ENCODE peak calls at places on chromosomes 13 and 19, in seven cellular contexts. One of them, this sample, is unnamed.

GRCh38 chr13:39196957-39197644 is 158.8 kb downstream of the NHLRC3 start:
- DNase-seq in H9: no peak
- DNase-seq in trophoblast cell: no peak
- DNase-seq in neuronal stem cell: no peak
- DNase-seq in IMR-90: no peak
- DNase-seq in mesenchymal stem cell: no peak
- DNase-seq in H1: no peak
- DNase-seq in this sample: no peak

GRCh38 chr13:35920816-35921215 is 210.4 kb downstream of the DCLK1 start:
- DNase-seq in H9: no peak
- DNase-seq in trophoblast cell: peak
- DNase-seq in neuronal stem cell: no peak
- DNase-seq in IMR-90: no peak
- DNase-seq in mesenchymal stem cell: no peak
- DNase-seq in H1: no peak
- DNase-seq in this sample: peak

GRCh38 chr13:95058680-95059079 is 242.6 kb downstream of the ABCC4 start:
- DNase-seq in H9: no peak
- DNase-seq in trophoblast cell: no peak
- DNase-seq in neuronal stem cell: no peak
- DNase-seq in IMR-90: no peak
- DNase-seq in mesenchymal stem cell: no peak
- DNase-seq in H1: no peak
- DNase-seq in this sample: no peak

GRCh38 chr13:110001622-110002275 is 215.4 kb upstream of the IRS2 start:
- DNase-seq in H9: no peak
- DNase-seq in trophoblast cell: no peak
- DNase-seq in neuronal stem cell: no peak
- DNase-seq in IMR-90: peak
- DNase-seq in mesenchymal stem cell: peak
- DNase-seq in H1: no peak
- DNase-seq in this sample: no peak

GRCh38 chr13:113361406-113361805 is 2.5 kb downstream of the GRTP1 start:
- DNase-seq in H9: no peak
- DNase-seq in trophoblast cell: no peak
- DNase-seq in neuronal stem cell: no peak
- DNase-seq in IMR-90: no peak
- DNase-seq in mesenchymal stem cell: no peak
- DNase-seq in H1: no peak
- DNase-seq in this sample: no peak

GRCh38 chr13:93226623-93227279 is at the start of gene GPC6:
- DNase-seq in H9: peak
- DNase-seq in trophoblast cell: no peak
- DNase-seq in neuronal stem cell: peak
- DNase-seq in IMR-90: peak
- DNase-seq in mesenchymal stem cell: peak
- DNase-seq in H1: no peak
- DNase-seq in this sample: peak

GRCh38 chr13:109803822-109804221 is 17.4 kb upstream of the IRS2 start:
- DNase-seq in H9: no peak
- DNase-seq in trophoblast cell: no peak
- DNase-seq in neuronal stem cell: no peak
- DNase-seq in IMR-90: no peak
- DNase-seq in mesenchymal stem cell: no peak
- DNase-seq in H1: no peak
- DNase-seq in this sample: no peak

GRCh38 chr19:45920458-45920857 is 5.9 kb upstream of the NANOS2 start:
- DNase-seq in H9: no peak
- DNase-seq in trophoblast cell: no peak
- DNase-seq in neuronal stem cell: no peak
- DNase-seq in IMR-90: no peak
- DNase-seq in mesenchymal stem cell: no peak
- DNase-seq in H1: no peak
- DNase-seq in this sample: no peak

GRCh38 chr19:12665281-12665573 is 1.3 kb downstream of the MAN2B1 start:
- DNase-seq in H9: no peak
- DNase-seq in trophoblast cell: no peak
- DNase-seq in neuronal stem cell: no peak
- DNase-seq in IMR-90: no peak
- DNase-seq in mesenchymal stem cell: no peak
- DNase-seq in H1: no peak
- DNase-seq in this sample: no peak

GRCh38 chr13:19153782-19154450 is 27.7 kb downstream of the TUBA3C start:
- DNase-seq in H9: no peak
- DNase-seq in trophoblast cell: peak
- DNase-seq in neuronal stem cell: no peak
- DNase-seq in IMR-90: no peak
- DNase-seq in mesenchymal stem cell: no peak
- DNase-seq in H1: no peak
- DNase-seq in this sample: no peak

GRCh38 chr19:54106716-54107115 is 4.1 kb downstream of the NDUFA3 start:
- DNase-seq in H9: no peak
- DNase-seq in trophoblast cell: no peak
- DNase-seq in neuronal stem cell: no peak
- DNase-seq in IMR-90: no peak
- DNase-seq in mesenchymal stem cell: no peak
- DNase-seq in H1: no peak
- DNase-seq in this sample: no peak

GRCh38 chr13:112885782-112886268 is 83.2 kb upstream of the MCF2L start:
- DNase-seq in H9: peak
- DNase-seq in trophoblast cell: peak
- DNase-seq in neuronal stem cell: peak
- DNase-seq in IMR-90: peak
- DNase-seq in mesenchymal stem cell: peak
- DNase-seq in H1: peak
- DNase-seq in this sample: peak

GRCh38 chr19:45075215-45076028 is 856 bp downstream of the ZNF296 start:
- DNase-seq in H9: peak
- DNase-seq in trophoblast cell: no peak
- DNase-seq in neuronal stem cell: no peak
- DNase-seq in IMR-90: no peak
- DNase-seq in mesenchymal stem cell: no peak
- DNase-seq in H1: no peak
- DNase-seq in this sample: peak

GRCh38 chr13:22757530-22758120 is 423.2 kb upstream of the SGCG start:
- DNase-seq in H9: no peak
- DNase-seq in trophoblast cell: no peak
- DNase-seq in neuronal stem cell: no peak
- DNase-seq in IMR-90: peak
- DNase-seq in mesenchymal stem cell: peak
- DNase-seq in H1: no peak
- DNase-seq in this sample: no peak

GRCh38 chr19:811007-811434 is 10.7 kb downstream of the PLPPR3 start:
- DNase-seq in H9: peak
- DNase-seq in trophoblast cell: no peak
- DNase-seq in neuronal stem cell: no peak
- DNase-seq in IMR-90: no peak
- DNase-seq in mesenchymal stem cell: no peak
- DNase-seq in H1: no peak
- DNase-seq in this sample: no peak

GRCh38 chr13:110287031-110287828 is 19.7 kb downstream of the COL4A1 start:
- DNase-seq in H9: no peak
- DNase-seq in trophoblast cell: peak
- DNase-seq in neuronal stem cell: no peak
- DNase-seq in IMR-90: no peak
- DNase-seq in mesenchymal stem cell: no peak
- DNase-seq in H1: no peak
- DNase-seq in this sample: no peak

GRCh38 chr19:33797821-33798633 is 1.4 kb downstream of the KCTD15 start:
- DNase-seq in H9: peak
- DNase-seq in trophoblast cell: no peak
- DNase-seq in neuronal stem cell: peak
- DNase-seq in IMR-90: peak
- DNase-seq in mesenchymal stem cell: peak
- DNase-seq in H1: no peak
- DNase-seq in this sample: peak

GRCh38 chr19:12841094-12841493 is 2.8 kb downstream of the MAST1 start:
- DNase-seq in H9: peak
- DNase-seq in trophoblast cell: no peak
- DNase-seq in neuronal stem cell: peak
- DNase-seq in IMR-90: peak
- DNase-seq in mesenchymal stem cell: peak
- DNase-seq in H1: peak
- DNase-seq in this sample: peak

GRCh38 chr19:45553464-45553863 is 31.1 kb downstream of the OPA3 start:
- DNase-seq in H9: peak
- DNase-seq in trophoblast cell: peak
- DNase-seq in neuronal stem cell: no peak
- DNase-seq in IMR-90: no peak
- DNase-seq in mesenchymal stem cell: no peak
- DNase-seq in H1: peak
- DNase-seq in this sample: peak

GRCh38 chr13:42968906-42969305 is 23.1 kb downstream of the EPSTI1 start:
- DNase-seq in H9: peak
- DNase-seq in trophoblast cell: peak
- DNase-seq in neuronal stem cell: no peak
- DNase-seq in IMR-90: no peak
- DNase-seq in mesenchymal stem cell: no peak
- DNase-seq in H1: no peak
- DNase-seq in this sample: peak

GRCh38 chr13:72221276-72221962 is 354.4 kb upstream of the DACH1 start:
- DNase-seq in H9: peak
- DNase-seq in trophoblast cell: peak
- DNase-seq in neuronal stem cell: no peak
- DNase-seq in IMR-90: no peak
- DNase-seq in mesenchymal stem cell: peak
- DNase-seq in H1: peak
- DNase-seq in this sample: peak

GRCh38 chr19:17881701-17882100 is 10.0 kb downstream of the SLC5A5 start:
- DNase-seq in H9: no peak
- DNase-seq in trophoblast cell: no peak
- DNase-seq in neuronal stem cell: no peak
- DNase-seq in IMR-90: no peak
- DNase-seq in mesenchymal stem cell: no peak
- DNase-seq in H1: no peak
- DNase-seq in this sample: no peak

GRCh38 chr19:39843919-39844793 is 2.0 kb downstream of the FBL start:
- DNase-seq in H9: no peak
- DNase-seq in trophoblast cell: peak
- DNase-seq in neuronal stem cell: no peak
- DNase-seq in IMR-90: peak
- DNase-seq in mesenchymal stem cell: peak
- DNase-seq in H1: no peak
- DNase-seq in this sample: peak

GRCh38 chr13:94711561-94712286 is 621 bp downstream of the SOX21 start:
- DNase-seq in H9: peak
- DNase-seq in trophoblast cell: no peak
- DNase-seq in neuronal stem cell: no peak
- DNase-seq in IMR-90: no peak
- DNase-seq in mesenchymal stem cell: peak
- DNase-seq in H1: no peak
- DNase-seq in this sample: peak

GRCh38 chr19:10007811-10008211 is 2.5 kb downstream of the COL5A3 start:
- DNase-seq in H9: no peak
- DNase-seq in trophoblast cell: no peak
- DNase-seq in neuronal stem cell: no peak
- DNase-seq in IMR-90: peak
- DNase-seq in mesenchymal stem cell: peak
- DNase-seq in H1: no peak
- DNase-seq in this sample: no peak

GRCh38 chr13:75549262-75550158 is at the start of gene UCHL3:
- DNase-seq in H9: peak
- DNase-seq in trophoblast cell: peak
- DNase-seq in neuronal stem cell: peak
- DNase-seq in IMR-90: peak
- DNase-seq in mesenchymal stem cell: peak
- DNase-seq in H1: peak
- DNase-seq in this sample: peak

GRCh38 chr19:55376381-55376933 is at the start of gene TMEM190:
- DNase-seq in H9: peak
- DNase-seq in trophoblast cell: no peak
- DNase-seq in neuronal stem cell: no peak
- DNase-seq in IMR-90: no peak
- DNase-seq in mesenchymal stem cell: no peak
- DNase-seq in H1: no peak
- DNase-seq in this sample: peak

DNA sequence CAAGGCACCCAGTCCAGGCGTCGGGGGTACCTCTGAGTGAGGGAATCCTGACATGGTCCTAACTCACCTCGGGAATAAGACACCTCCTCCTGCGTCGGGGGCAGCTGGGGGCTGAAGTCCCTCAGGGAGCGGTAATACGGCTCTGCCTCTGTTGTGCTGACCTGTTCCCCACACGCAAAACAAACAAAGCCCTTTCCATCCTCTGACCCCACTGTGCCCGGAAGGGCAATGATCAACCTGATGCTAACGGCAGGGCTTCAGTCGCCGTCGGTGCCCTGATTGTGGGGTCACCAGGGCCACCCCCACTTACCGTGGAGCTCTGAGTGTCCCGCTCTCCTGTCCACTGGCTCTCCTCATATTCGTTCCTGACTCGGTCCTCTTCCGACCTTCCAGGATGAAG is 18.3 kb upstream of the PRODH2 start:
- DNase-seq in H9: no peak
- DNase-seq in trophoblast cell: no peak
- DNase-seq in neuronal stem cell: no peak
- DNase-seq in IMR-90: no peak
- DNase-seq in mesenchymal stem cell: no peak
- DNase-seq in H1: no peak
- DNase-seq in this sample: no peak
- H3K18ac ChIP-seq in H9: no peak
- H3K18ac ChIP-seq in trophoblast cell: no peak
- H3K18ac ChIP-seq in neuronal stem cell: no peak
- H3K18ac ChIP-seq in IMR-90: no peak
- H3K18ac ChIP-seq in mesenchymal stem cell: no peak
- H3K18ac ChIP-seq in H1: no peak
- H3K18ac ChIP-seq in this sample: no peak

GRCh38 chr13:79469608-79470007 is 11.3 kb upstream of the NDFIP2 start:
- DNase-seq in H9: no peak
- DNase-seq in trophoblast cell: no peak
- DNase-seq in neuronal stem cell: no peak
- DNase-seq in IMR-90: no peak
- DNase-seq in mesenchymal stem cell: no peak
- DNase-seq in H1: no peak
- DNase-seq in this sample: no peak
- H3K18ac ChIP-seq in H9: no peak
- H3K18ac ChIP-seq in trophoblast cell: no peak
- H3K18ac ChIP-seq in neuronal stem cell: no peak
- H3K18ac ChIP-seq in IMR-90: no peak
- H3K18ac ChIP-seq in mesenchymal stem cell: no peak
- H3K18ac ChIP-seq in H1: no peak
- H3K18ac ChIP-seq in this sample: no peak

DNA sequence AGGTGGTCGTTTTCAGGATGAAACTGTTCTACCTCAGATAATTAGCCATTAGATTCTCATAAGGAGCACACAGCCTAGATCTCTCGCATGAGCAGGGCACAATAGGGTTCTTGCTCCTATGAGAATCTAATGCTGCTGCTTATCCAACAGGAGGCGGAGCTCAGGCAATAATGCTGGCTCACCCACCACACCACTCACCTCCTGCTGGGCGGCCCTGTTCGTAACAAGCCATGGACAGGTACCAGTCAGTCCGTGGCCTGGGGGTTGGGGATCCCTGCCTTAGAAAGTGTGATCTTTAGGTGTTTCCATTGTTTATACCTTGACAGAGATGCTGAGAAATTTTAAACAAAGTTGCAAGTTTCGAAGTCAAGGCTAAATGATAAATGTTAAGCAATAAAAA is 344.6 kb upstream of the HTR2A start:
- DNase-seq in H9: peak
- DNase-seq in trophoblast cell: no peak
- DNase-seq in neuronal stem cell: no peak
- DNase-seq in IMR-90: no peak
- DNase-seq in mesenchymal stem cell: no peak
- DNase-seq in H1: no peak
- DNase-seq in this sample: peak
- H3K18ac ChIP-seq in H9: no peak
- H3K18ac ChIP-seq in trophoblast cell: no peak
- H3K18ac ChIP-seq in neuronal stem cell: no peak
- H3K18ac ChIP-seq in IMR-90: no peak
- H3K18ac ChIP-seq in mesenchymal stem cell: no peak
- H3K18ac ChIP-seq in H1: no peak
- H3K18ac ChIP-seq in this sample: no peak

GRCh38 chr19:30802424-30803013 is 430.3 kb downstream of the ZNF536 start:
- DNase-seq in H9: no peak
- DNase-seq in trophoblast cell: no peak
- DNase-seq in neuronal stem cell: no peak
- DNase-seq in IMR-90: no peak
- DNase-seq in mesenchymal stem cell: no peak
- DNase-seq in H1: no peak
- DNase-seq in this sample: no peak
- H3K18ac ChIP-seq in H9: no peak
- H3K18ac ChIP-seq in trophoblast cell: no peak
- H3K18ac ChIP-seq in neuronal stem cell: no peak
- H3K18ac ChIP-seq in IMR-90: no peak
- H3K18ac ChIP-seq in mesenchymal stem cell: no peak
- H3K18ac ChIP-seq in H1: no peak
- H3K18ac ChIP-seq in this sample: no peak

This sample was measured in mesendoderm.